ENCODE peak calls at places on chromosomes 6 and 20, in seven cellular contexts. S, Y, K, Z, B, I and T are unnamed samples.
A peak's percentile ranks its signal among the peaks of the same experiment; 100 is the strongest.

GRCh38 chr6:89368107-89368506 is 15.6 kb upstream of the UBE2J1 start:
- DNase-seq in S (peak; percentile 40), Y (peak; percentile 51), K (peak; percentile 36), Z (peak; percentile 54), B (peak; percentile 89), I (peak; percentile 79), T (no peak)

GRCh38 chr6:27178001-27178730 is 69.3 kb upstream of the PRSS16 start:
- DNase-seq in S (peak; percentile 60), Y (peak; percentile 43), K (peak; percentile 29), Z (peak; percentile 92), B (peak; percentile 87), I (peak; percentile 37), T (no peak)

GRCh38 chr6:54053893-54054391 is 57.3 kb upstream of the MLIP start:
- DNase-seq in S (no peak), Y (peak; percentile 38), K (no peak), Z (peak; percentile 45), B (peak; percentile 60), I (peak; percentile 18), T (no peak)

GRCh38 chr6:30511147-30511546 is 21.8 kb downstream of the HLA-E start:
- DNase-seq in S (no peak), Y (no peak), K (no peak), Z (no peak), B (peak; percentile 17), I (no peak), T (no peak)

GRCh38 chr20:3165473-3166337 is 6.0 kb upstream of the FASTKD5 start:
- DNase-seq in S (no peak), Y (peak; percentile 57), K (no peak), Z (no peak), B (no peak), I (peak; percentile 45), T (no peak)

GRCh38 chr20:32152421-32153155 is 43.1 kb downstream of the TM9SF4 start:
- DNase-seq in S (no peak), Y (no peak), K (no peak), Z (no peak), B (peak; percentile 58), I (peak; percentile 23), T (no peak)

GRCh38 chr6:140379919-140380318 is 1005.5 kb upstream of the CITED2 start:
- DNase-seq in S (no peak), Y (no peak), K (no peak), Z (no peak), B (no peak), I (no peak), T (no peak)

GRCh38 chr6:108287373-108287772 is 7.5 kb upstream of the AFG1L start:
- DNase-seq in S (no peak), Y (no peak), K (no peak), Z (no peak), B (no peak), I (no peak), T (no peak)

GRCh38 chr6:113103618-113104390 is 753.3 kb upstream of the MARCKS start:
- DNase-seq in S (no peak), Y (no peak), K (no peak), Z (no peak), B (no peak), I (no peak), T (no peak)

GRCh38 chr6:113630738-113631535 is 226.2 kb upstream of the MARCKS start:
- DNase-seq in S (no peak), Y (no peak), K (no peak), Z (no peak), B (no peak), I (no peak), T (no peak)

GRCh38 chr6:54719633-54720032 is 126.9 kb upstream of the FAM83B start:
- DNase-seq in S (no peak), Y (no peak), K (no peak), Z (no peak), B (no peak), I (no peak), T (no peak)

GRCh38 chr20:47506335-47506734 is 4.6 kb downstream of the NCOA3 start:
- DNase-seq in S (no peak), Y (no peak), K (no peak), Z (no peak), B (peak; percentile 11), I (no peak), T (no peak)

GRCh38 chr6:113047148-113047547 is 700.0 kb downstream of the RFPL4B start:
- DNase-seq in S (no peak), Y (no peak), K (no peak), Z (peak; percentile 34), B (no peak), I (no peak), T (no peak)

GRCh38 chr6:1987640-1988039 is 257.8 kb downstream of the GMDS start:
- DNase-seq in S (no peak), Y (no peak), K (no peak), Z (no peak), B (no peak), I (no peak), T (no peak)

GRCh38 chr6:41732601-41733348 is 2.6 kb downstream of the TFEB start:
- DNase-seq in S (no peak), Y (no peak), K (peak; percentile 51), Z (no peak), B (peak; percentile 65), I (peak; percentile 56), T (no peak)

GRCh38 chr6:11804706-11805105 is 26.1 kb upstream of the ADTRP start:
- DNase-seq in S (no peak), Y (no peak), K (no peak), Z (no peak), B (peak; percentile 52), I (no peak), T (no peak)

GRCh38 chr6:33344771-33345697 is 27.5 kb upstream of the ZBTB22 start:
- DNase-seq in S (peak; percentile 39), Y (peak; percentile 57), K (peak; percentile 58), Z (peak; percentile 73), B (peak; percentile 76), I (peak; percentile 15), T (no peak)

DNA sequence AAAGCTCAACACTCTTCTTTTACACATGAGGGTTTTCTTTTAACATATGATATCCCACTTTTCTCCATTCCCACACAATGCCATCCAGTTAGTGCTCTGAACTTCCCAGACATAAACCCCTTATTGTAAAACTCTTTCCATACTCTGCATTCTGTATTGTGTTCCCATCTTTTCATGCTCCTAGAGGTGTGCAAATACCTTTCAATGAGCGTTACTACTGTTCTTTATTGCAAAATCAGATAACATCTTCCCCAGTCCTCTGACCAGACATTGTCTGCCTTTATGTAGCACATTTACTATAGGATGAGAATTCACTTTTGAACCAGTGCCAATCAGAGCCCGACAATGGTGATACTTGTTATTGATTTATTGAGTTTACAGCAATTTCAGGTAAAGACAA is 296.2 kb downstream of the GRIK2 start:
- DNase-seq in S (no peak), Y (no peak), K (no peak), Z (no peak), B (no peak), I (no peak), T (no peak)
- H3K27ac ChIP-seq in S (no peak overlapping the region), Y (no peak overlapping the region), K (no peak overlapping the region), Z (no peak overlapping the region), B (no peak overlapping the region), I (no peak overlapping the region), T (no peak overlapping the region)

GRCh38 chr6:133623065-133623464 is 265.8 kb upstream of the TCF21 start:
- DNase-seq in S (no peak), Y (no peak), K (no peak), Z (peak; percentile 17), B (no peak), I (no peak), T (no peak)
- H3K27ac ChIP-seq in S (no peak overlapping the region), Y (no peak overlapping the region), K (no peak overlapping the region), Z (peak overlapping the region; percentile 82), B (no peak overlapping the region), I (no peak overlapping the region), T (no peak overlapping the region)

DNA sequence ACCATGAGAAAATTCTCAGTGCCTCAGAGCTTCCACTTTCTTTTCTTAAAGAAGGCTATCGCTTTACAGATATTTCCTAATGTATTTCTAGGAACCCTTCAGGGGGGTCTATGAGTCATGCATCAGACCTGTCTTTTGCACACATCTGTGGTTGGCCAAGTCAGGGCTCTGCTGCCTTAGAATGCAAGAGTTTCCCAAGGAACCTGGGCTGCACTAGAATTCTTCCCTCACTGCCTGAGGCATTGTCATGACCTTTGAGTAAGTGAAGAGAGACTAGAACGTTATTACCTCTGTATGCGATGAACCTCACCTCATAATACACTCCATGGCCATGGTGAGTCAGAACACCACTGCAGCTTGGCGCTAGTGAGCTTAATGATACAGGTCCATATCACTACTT is 365.0 kb upstream of the ID4 start:
- DNase-seq in S (no peak), Y (no peak), K (no peak), Z (peak; percentile 89), B (no peak), I (no peak), T (no peak)
- H3K27ac ChIP-seq in S (no peak overlapping the region), Y (no peak overlapping the region), K (no peak overlapping the region), Z (peak overlapping the region; percentile 84), B (no peak overlapping the region), I (no peak overlapping the region), T (no peak overlapping the region)

DNA sequence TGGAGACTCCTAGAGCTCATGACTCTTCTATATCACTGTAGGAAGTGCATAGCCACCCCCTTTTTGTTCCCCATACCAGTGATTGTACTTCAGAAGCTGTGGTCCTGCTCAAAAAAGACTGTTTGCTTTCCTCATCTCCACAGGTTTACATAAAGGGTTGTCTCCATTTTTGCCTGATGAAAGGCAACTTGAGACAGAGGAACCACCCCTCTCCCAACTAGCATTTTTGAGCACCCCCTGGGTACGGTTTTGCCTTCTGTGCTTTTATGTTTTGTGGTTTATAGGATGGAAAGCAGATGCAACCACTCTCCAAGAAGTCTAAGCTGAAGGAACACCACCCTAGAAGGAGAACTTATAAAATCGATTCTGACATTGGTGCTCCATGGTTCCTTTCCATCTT is 127.7 kb upstream of the SUPT3H start:
- DNase-seq in S (no peak), Y (no peak), K (no peak), Z (no peak), B (no peak), I (no peak), T (no peak)
- H3K27ac ChIP-seq in S (no peak overlapping the region), Y (no peak overlapping the region), K (no peak overlapping the region), Z (no peak overlapping the region), B (no peak overlapping the region), I (no peak overlapping the region), T (no peak overlapping the region)

DNA sequence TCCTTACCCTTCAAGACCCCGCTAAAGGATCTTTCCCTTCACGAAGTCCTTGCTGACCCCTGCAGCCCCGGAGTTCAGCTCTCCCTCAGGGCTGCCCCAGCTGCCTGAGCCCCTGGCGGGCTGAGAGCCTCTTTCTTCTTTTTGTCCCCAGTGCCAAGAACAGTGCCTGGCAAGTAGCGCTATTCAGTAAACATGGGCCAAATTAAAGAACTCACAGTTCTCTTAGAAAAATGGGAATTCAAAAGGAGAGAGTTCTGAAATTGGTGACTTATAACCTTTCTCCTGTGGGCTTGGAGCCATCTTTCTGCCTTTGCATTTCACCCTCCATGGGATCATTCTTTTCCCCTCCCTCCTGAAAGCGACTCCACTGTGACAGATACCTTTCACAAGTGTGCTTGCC is 227.2 kb downstream of the TMEM242 start:
- DNase-seq in S (no peak), Y (no peak), K (no peak), Z (no peak), B (no peak), I (no peak), T (no peak)
- H3K27ac ChIP-seq in S (peak overlapping the region; percentile 28), Y (no peak overlapping the region), K (no peak overlapping the region), Z (peak overlapping the region; percentile 65), B (no peak overlapping the region), I (no peak overlapping the region), T (no peak overlapping the region)